ENCODE peak calls at places on chromosomes 7 and 10, in six cellular contexts. D is heart right ventricle; O is CD4-positive, CD25-positive, alpha-beta regulatory T cell; W is adrenal gland; E is CD4-positive, alpha-beta T cell; X is breast epithelium. J is an unnamed sample.

GRCh38 chr10:103833731-103834365 is 21.5 kb downstream of the SH3PXD2A start:
- DNase-seq in D (peak; percentile 92), O (no peak), W (peak; percentile 68), E (no peak), X (no peak), J (peak; percentile 20)

GRCh38 chr7:115015619-115016018 is 93.7 kb downstream of the MDFIC start:
- DNase-seq in D (no peak), O (no peak), W (no peak), E (no peak), X (no peak), J (no peak)

GRCh38 chr7:117015258-117016184 is 62.2 kb downstream of the ST7 start:
- DNase-seq in D (no peak), O (no peak), W (no peak), E (no peak), X (no peak), J (no peak)

GRCh38 chr7:33882040-33882800 is 23.1 kb upstream of the BMPER start:
- DNase-seq in D (peak; percentile 21), O (no peak), W (no peak), E (no peak), X (no peak), J (no peak)

GRCh38 chr7:100726998-100727761 is 6.2 kb upstream of the ZAN start:
- DNase-seq in D (no peak), O (no peak), W (no peak), E (no peak), X (no peak), J (no peak)

GRCh38 chr10:69372126-69372980 is 44.4 kb downstream of the TACR2 start:
- DNase-seq in D (no peak), O (no peak), W (no peak), E (no peak), X (no peak), J (no peak)

GRCh38 chr7:36827914-36828313 is 103.6 kb upstream of the AOAH start:
- DNase-seq in D (no peak), O (no peak), W (no peak), E (no peak), X (no peak), J (no peak)

GRCh38 chr10:76119515-76119914 is 688.1 kb downstream of the LRMDA start:
- DNase-seq in D (no peak), O (no peak), W (no peak), E (no peak), X (no peak), J (no peak)

GRCh38 chr7:22594020-22594419 is 94.0 kb upstream of the STEAP1B start:
- DNase-seq in D (no peak), O (no peak), W (no peak), E (no peak), X (no peak), J (no peak)

GRCh38 chr7:24956021-24956420 is 24.0 kb downstream of the OSBPL3 start:
- DNase-seq in D (no peak), O (no peak), W (no peak), E (no peak), X (no peak), J (peak; percentile 60)

GRCh38 chr10:3293536-3294431 is 121.2 kb upstream of the PITRM1 start:
- DNase-seq in D (no peak), O (no peak), W (no peak), E (no peak), X (peak; percentile 65), J (no peak)

GRCh38 chr7:111753968-111754367 is 191.7 kb upstream of the IMMP2L start:
- DNase-seq in D (no peak), O (no peak), W (no peak), E (no peak), X (no peak), J (peak; percentile 16)

GRCh38 chr7:118214051-118214832 is 10.3 kb upstream of the ANKRD7 start:
- DNase-seq in D (peak; percentile 56), O (peak; percentile 55), W (peak; percentile 65), E (peak; percentile 45), X (peak; percentile 35), J (peak; percentile 93)

GRCh38 chr7:32892521-32893224 is 1.1 kb upstream of the KBTBD2 start:
- DNase-seq in D (peak; percentile 31), O (peak; percentile 67), W (peak; percentile 46), E (peak; percentile 39), X (peak; percentile 25), J (peak; percentile 43)

GRCh38 chr10:87594864-87595263 is 64.8 kb upstream of the PAPSS2 start:
- DNase-seq in D (no peak), O (no peak), W (no peak), E (no peak), X (no peak), J (no peak)

GRCh38 chr7:1809070-1809469 is 139.0 kb downstream of the ELFN1 start:
- DNase-seq in D (no peak), O (no peak), W (no peak), E (no peak), X (no peak), J (no peak)

GRCh38 chr7:149855368-149856305 is 17.5 kb downstream of the ZNF862 start:
- DNase-seq in D (no peak), O (no peak), W (no peak), E (no peak), X (peak; percentile 55), J (no peak)

GRCh38 chr10:58179238-58179637 is 88.5 kb downstream of the IPMK start:
- DNase-seq in D (no peak), O (no peak), W (no peak), E (no peak), X (no peak), J (no peak)

GRCh38 chr7:7820409-7820808 is 102.0 kb upstream of the RPA3 start:
- DNase-seq in D (no peak), O (no peak), W (no peak), E (no peak), X (no peak), J (no peak)

GRCh38 chr10:126854726-126855125 is 50.5 kb upstream of the DOCK1 start:
- DNase-seq in D (no peak), O (no peak), W (no peak), E (no peak), X (no peak), J (no peak)

GRCh38 chr7:79320741-79321473 is 132.6 kb downstream of the MAGI2 start:
- DNase-seq in D (no peak), O (no peak), W (no peak), E (no peak), X (no peak), J (no peak)

GRCh38 chr10:6513509-6513908 is 66.6 kb downstream of the PRKCQ start:
- DNase-seq in D (no peak), O (peak; percentile 11), W (no peak), E (no peak), X (no peak), J (no peak)

GRCh38 chr10:83458611-83459010 is 680.7 kb upstream of the GHITM start:
- DNase-seq in D (no peak), O (no peak), W (no peak), E (no peak), X (no peak), J (no peak)

GRCh38 chr7:84370114-84370513 is 175.5 kb upstream of the SEMA3A start:
- DNase-seq in D (no peak), O (no peak), W (no peak), E (no peak), X (no peak), J (no peak)

DNA sequence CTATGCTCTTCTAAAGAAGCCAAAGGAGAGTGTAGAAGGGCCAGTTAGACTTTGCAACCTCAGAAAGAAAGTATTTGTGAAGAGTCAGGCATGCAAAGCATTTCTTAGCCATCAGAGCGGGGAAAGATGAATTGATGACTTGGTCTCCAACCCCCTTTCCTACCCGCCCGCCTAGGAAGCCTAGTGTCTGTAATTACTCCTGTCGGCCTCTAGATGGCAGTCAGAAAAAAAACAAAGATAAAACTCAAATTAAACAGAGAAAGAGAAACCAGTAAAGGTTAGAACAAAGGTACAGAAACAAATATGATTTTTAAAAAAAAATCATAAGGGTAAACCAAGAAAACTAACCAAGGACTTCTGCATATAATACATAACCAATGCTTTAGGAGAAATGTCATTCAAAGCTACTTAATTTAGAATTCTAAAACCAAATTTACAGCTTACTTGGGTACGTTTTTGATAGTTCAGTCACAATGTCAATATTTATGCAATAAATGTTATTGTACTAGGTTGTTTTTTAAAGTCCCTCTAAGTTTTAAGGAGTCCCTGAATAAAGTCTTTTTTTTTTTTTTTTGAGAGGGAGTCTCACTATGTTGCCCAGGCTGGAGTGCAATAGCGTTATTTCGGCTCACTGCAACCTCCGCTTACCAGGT is 97.6 kb downstream of the LYZL1 start:
- DNase-seq in D (no peak), O (peak; percentile 45), W (no peak), E (no peak), X (no peak), J (no peak)
- H3K27me3 ChIP-seq in D (no peaks in the 10 kb centered on the region), O (no peaks in the 10 kb centered on the region), W (no peaks in the 10 kb centered on the region), E (no peaks in the 10 kb centered on the region), X (no peaks in the 10 kb centered on the region), J (no peaks in the 10 kb centered on the region)

GRCh38 chr10:79406683-79407396 is 38.6 kb downstream of the ZCCHC24 start:
- DNase-seq in D (no peak), O (no peak), W (no peak), E (no peak), X (no peak), J (peak; percentile 37)
- H3K9me3 ChIP-seq in D (no peaks in the 10 kb centered on the region), O (no peaks in the 10 kb centered on the region), W (no peaks in the 10 kb centered on the region), E (no peaks in the 10 kb centered on the region), X (no peaks in the 10 kb centered on the region), J (no peaks in the 10 kb centered on the region)

GRCh38 chr7:3924277-3924676 is 623.2 kb downstream of the SDK1 start:
- DNase-seq in D (no peak), O (no peak), W (no peak), E (no peak), X (no peak), J (no peak)
- H3K27me3 ChIP-seq in D (peaks cover 4% of the 10 kb centered on the region), O (no peaks in the 10 kb centered on the region), W (no peaks in the 10 kb centered on the region), E (no peaks in the 10 kb centered on the region), X (no peaks in the 10 kb centered on the region), J (no peaks in the 10 kb centered on the region)

GRCh38 chr10:72924351-72924750 is 30.3 kb downstream of the PLA2G12B start:
- DNase-seq in D (no peak), O (no peak), W (no peak), E (no peak), X (no peak), J (no peak)

GRCh38 chr10:72928798-72929197 is 25.8 kb downstream of the PLA2G12B start:
- DNase-seq in D (no peak), O (no peak), W (no peak), E (no peak), X (no peak), J (no peak)

GRCh38 chr10:72927485-72927884 is 27.1 kb downstream of the PLA2G12B start:
- DNase-seq in D (no peak), O (no peak), W (no peak), E (no peak), X (no peak), J (no peak)

DNA sequence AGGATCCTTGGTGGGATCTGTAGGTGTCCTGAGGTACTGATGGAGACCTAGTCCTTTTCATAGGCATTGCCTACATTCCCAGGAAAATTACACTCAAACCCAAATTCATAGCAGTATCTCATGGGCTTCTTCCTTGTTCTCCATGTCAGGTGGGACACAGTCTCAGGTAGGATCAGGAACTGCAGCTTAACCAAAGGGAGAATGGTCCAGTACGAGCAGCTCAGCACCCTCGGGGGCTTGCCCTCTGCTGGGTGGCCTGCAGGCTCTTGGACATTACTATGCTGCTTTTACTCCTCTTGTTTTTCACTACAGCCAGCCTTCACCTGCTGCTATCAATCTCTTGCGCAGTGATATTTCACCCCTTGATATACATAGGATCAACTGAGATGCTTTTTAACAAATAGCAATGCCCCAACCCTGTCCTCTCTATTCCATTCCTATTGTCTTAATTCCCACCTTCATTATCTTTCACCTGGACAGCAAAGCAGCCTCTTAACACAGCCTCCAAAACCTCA is 28.6 kb downstream of the PLA2G12B start:
- DNase-seq in D (no peak), O (no peak), W (no peak), E (no peak), X (no peak), J (no peak)
- H3K9me3 ChIP-seq in D (no peaks in the 10 kb centered on the region), O (peaks cover 3% of the 10 kb centered on the region), W (no peaks in the 10 kb centered on the region), E (peaks cover 3% of the 10 kb centered on the region), X (peaks cover 9% of the 10 kb centered on the region), J (no peaks in the 10 kb centered on the region)

GRCh38 chr10:28444031-28444430 is 88.9 kb upstream of the WAC start:
- DNase-seq in D (no peak), O (no peak), W (no peak), E (no peak), X (no peak), J (no peak)
- H3K27me3 ChIP-seq in D (peaks cover 3% of the 10 kb centered on the region), O (no peaks in the 10 kb centered on the region), W (no peaks in the 10 kb centered on the region), E (no peaks in the 10 kb centered on the region), X (no peaks in the 10 kb centered on the region), J (no peaks in the 10 kb centered on the region)

J was measured in BE2C.